ENCODE peak calls at places on chromosomes 6 and 20, in seven cellular contexts. Q is esophagus squamous epithelium, E is stomach, J is caudate nucleus, W is IMR-90, K is ascending aorta, R is aorta. N is an unnamed sample.

GRCh38 chr20:16749573-16749972 is 1.4 kb downstream of the OTOR start:
- DNase-seq in R (no peak), K (no peak), E (no peak), J (no peak), W (no peak), Q (no peak), N (no peak)

GRCh38 chr6:134437376-134437775 is 119.5 kb upstream of the SGK1 start:
- DNase-seq in E (no peak), J (no peak), K (no peak), R (peak; percentile 68), Q (no peak), W (peak; percentile 75), N (no peak)

GRCh38 chr6:2504495-2505064 is 246.1 kb downstream of the MYLK4 start:
- DNase-seq in W (no peak), Q (no peak), J (no peak), K (no peak), R (no peak), E (no peak), N (no peak)

GRCh38 chr6:134902074-134902861 is 47.6 kb downstream of the ALDH8A1 start:
- DNase-seq in E (no peak), W (no peak), R (no peak), K (no peak), Q (no peak), J (no peak), N (no peak)

GRCh38 chr6:9554806-9555205 is 860.1 kb downstream of the TFAP2A start:
- DNase-seq in K (no peak), R (no peak), Q (no peak), E (no peak), J (no peak), W (no peak), N (no peak)

GRCh38 chr6:43052842-43053544 is 658 bp downstream of the CUL7 start:
- DNase-seq in K (no peak), J (no peak), E (no peak), Q (no peak), R (no peak), W (peak; percentile 20), N (no peak)

GRCh38 chr6:167907837-167908681 is 81.3 kb downstream of the AFDN start:
- DNase-seq in W (peak; percentile 28), E (no peak), R (no peak), Q (no peak), K (no peak), J (no peak), N (no peak)

GRCh38 chr20:51752343-51752951 is 15.7 kb downstream of the ATP9A start:
- DNase-seq in E (no peak), K (no peak), R (no peak), J (no peak), W (peak; percentile 93), Q (no peak), N (no peak)

GRCh38 chr6:135851442-135852271 is at the start of gene PDE7B:
- DNase-seq in W (peak; percentile 99), K (peak; percentile 55), Q (peak; percentile 4), E (peak; percentile 77), J (peak; percentile 73), R (peak; percentile 89), N (peak; percentile 34)

GRCh38 chr6:150729188-150729748 is 129.6 kb downstream of the PLEKHG1 start:
- DNase-seq in W (no peak), E (no peak), Q (no peak), K (no peak), J (no peak), R (no peak), N (no peak)

DNA sequence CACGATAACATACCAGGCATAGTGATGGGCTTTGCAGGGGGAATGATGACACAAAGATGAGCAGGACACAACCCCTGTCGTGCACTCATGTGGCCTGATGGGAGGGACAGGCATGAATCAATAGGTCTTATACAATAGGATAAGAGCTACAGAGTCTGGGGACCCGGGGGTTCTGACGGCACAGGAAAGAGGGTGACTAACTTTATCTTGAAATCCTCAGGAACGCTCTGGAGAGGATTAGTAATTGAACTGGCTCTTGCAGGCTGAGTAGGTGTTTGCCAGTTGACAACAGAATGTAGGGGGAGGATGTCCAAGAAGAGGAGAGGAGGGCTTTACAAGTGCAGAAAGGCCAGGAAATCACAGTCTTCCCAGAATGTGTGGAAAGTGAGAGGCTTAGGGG is 219.9 kb upstream of the ECI2 start:
- DNase-seq in J (no peak), K (no peak), W (peak; percentile 95), Q (no peak), E (peak; percentile 18), R (no peak), N (no peak)
- H3K27ac ChIP-seq in J (no peak overlapping the region), K (no peak overlapping the region), W (peak overlapping the region; percentile 47), Q (no peak overlapping the region), E (no peak overlapping the region), R (no peak overlapping the region), N (no peak overlapping the region)

DNA sequence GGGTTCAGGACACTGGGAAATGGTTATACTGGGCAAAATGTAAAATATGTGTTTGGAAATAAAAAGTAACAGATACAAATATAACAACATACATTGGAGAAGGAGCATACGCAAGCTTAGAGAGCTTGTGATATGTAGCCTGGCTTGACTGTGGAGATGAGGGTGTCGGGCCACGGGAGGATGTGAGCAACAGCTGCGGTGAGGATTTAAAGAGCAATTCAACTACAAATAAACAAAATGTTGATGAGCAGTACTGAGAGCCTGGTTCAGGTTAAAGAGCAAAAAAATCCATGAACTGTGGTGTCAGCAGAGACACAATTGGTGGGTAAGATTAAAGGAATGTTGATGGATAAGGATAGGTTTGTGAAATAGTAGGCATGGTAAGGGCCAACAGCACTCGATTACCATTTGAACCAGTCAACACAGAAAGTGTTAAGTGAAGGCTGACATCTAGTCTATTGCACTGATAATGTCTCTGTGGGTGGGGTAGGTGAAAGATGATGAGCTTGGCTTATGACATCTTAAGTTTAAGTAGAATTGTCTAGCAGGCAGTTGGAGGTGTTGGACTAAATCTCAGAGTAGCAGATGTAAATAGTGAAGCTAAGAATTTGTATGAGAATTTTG is 723.2 kb downstream of the EPM2A start:
- DNase-seq in K (no peak), E (no peak), W (peak; percentile 66), Q (no peak), R (no peak), J (no peak), N (no peak)
- H3K27ac ChIP-seq in K (no peak overlapping the region), E (no peak overlapping the region), W (no peak overlapping the region), Q (no peak overlapping the region), R (no peak overlapping the region), J (no peak overlapping the region), N (no peak overlapping the region)

GRCh38 chr20:1294497-1294896 is 28.4 kb downstream of the SNPH start:
- DNase-seq in R (no peak), K (no peak), J (no peak), Q (no peak), W (no peak), E (no peak), N (no peak)
- H3K27ac ChIP-seq in R (no peak overlapping the region), K (no peak overlapping the region), J (peak overlapping the region; percentile 32), Q (no peak overlapping the region), W (no peak overlapping the region), E (no peak overlapping the region), N (no peak overlapping the region)

DNA sequence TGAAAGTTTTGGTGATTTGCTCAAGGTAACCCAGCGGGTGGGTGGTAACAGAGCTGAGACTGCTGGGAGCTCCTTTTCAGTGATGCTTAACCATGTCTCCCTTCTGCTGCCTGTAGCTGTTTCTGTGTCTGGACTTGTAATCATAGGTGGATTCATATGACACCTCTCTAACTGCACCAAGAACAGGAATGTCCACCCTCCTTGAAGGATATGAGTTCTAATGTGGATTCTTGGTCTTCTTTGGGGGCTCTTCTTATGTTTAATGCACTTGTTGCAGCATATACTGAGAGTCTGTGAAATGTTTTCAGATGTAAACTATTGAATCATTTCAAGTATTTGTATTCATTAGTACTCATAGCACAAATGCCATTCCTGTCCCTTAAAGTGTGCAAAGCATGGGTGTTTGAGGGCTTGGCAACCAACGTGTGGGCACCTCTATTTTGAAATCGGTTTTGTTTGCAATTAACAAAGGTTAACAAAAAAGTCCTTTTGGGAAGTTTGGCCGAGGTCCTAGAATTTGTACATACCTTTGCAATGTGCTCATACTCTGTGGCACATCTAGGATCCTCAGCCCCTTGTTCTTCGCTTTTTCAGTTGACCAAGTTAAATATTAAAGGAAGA is 138.0 kb downstream of the SOX4 start:
- DNase-seq in R (no peak), K (no peak), E (no peak), W (peak; percentile 61), J (no peak), Q (no peak), N (no peak)
- H3K27ac ChIP-seq in R (peak overlapping the region; percentile 19), K (no peak overlapping the region), E (no peak overlapping the region), W (peak overlapping the region; percentile 37), J (peak overlapping the region; percentile 36), Q (no peak overlapping the region), N (no peak overlapping the region)

DNA sequence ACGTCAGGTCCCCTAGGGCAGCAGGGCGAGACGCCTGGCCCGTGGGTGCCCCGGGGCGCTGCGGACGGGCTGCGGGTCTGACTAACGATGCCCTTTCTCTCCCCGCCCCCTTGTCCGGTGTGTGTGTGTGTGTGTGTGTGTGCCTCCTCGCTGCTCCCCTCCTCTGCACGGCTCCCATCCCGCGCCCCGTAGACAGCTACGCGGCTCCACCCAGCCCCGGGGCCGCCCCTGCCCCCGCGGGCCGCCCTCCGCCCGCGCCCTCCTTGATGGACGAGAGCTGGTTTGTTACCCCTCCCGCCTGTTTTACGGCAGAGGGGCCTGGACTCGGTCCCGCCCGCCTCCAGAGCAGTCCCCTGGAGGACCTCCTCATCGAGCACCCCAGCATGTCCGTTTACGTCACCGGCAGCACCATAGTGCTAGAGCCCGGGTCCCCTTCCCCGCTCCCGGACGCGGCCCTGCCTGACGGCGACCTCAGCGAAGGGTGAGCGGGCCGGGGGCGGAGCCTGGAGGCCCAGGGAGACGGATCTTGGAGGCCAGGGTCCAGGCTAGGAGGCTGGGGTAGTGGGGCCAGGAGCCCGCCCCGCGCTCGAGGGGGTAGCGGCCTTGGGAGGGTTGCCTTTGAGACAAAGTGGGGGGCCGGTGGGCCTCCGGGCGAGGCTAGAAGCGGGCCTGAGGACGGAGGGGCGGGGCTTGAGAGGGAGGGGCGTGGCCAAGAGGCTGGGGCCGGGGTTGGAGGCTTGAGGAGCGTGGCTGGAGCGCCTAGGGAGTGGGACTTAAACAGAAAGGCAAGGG is 5.1 kb downstream of the TP53INP2 start:
- DNase-seq in J (peak; percentile 75), E (peak; percentile 85), W (peak; percentile 54), K (peak; percentile 18), R (peak; percentile 88), Q (peak; percentile 40), N (peak; percentile 69)
- H3K27ac ChIP-seq in J (peak overlapping the region; percentile 79), E (peak overlapping the region; percentile 100), W (peak overlapping the region; percentile 75), K (peak overlapping the region; percentile 88), R (peak overlapping the region; percentile 30), Q (peak overlapping the region; percentile 96), N (peak overlapping the region; percentile 84)

DNA sequence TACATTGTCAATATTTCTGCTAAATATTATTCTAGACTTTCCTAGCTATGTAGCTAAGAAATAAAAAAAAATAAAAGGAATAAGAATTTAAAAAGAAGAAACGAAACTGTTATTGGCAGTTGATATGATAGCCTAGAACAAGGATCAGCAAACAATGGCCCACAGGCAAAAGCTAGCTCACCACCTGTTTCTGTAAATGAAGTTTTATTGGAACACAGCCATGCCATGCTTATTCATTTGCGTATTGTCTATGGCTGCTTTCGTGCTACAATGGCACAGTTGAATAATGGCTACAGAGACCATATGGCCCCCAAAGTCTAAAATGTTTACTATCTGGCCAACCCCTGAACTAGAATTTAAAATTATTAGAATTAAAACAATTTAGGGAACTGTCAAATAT is 952.6 kb upstream of the MAP3K7 start:
- DNase-seq in Q (no peak), J (no peak), E (no peak), W (no peak), R (no peak), K (no peak), N (no peak)
- H3K27ac ChIP-seq in Q (no peak overlapping the region), J (no peak overlapping the region), E (no peak overlapping the region), W (no peak overlapping the region), R (no peak overlapping the region), K (no peak overlapping the region), N (no peak overlapping the region)